ENCODE peak calls at places on chromosomes 6 and 20, in four cellular contexts. B, J, Z and L are unnamed samples.

GRCh38 chr6:39218868-39219567 is 10.3 kb downstream of the KCNK5 start:
- DNase-seq in Z (no peak), J (no peak), B (no peak), L (no peak)

GRCh38 chr6:113909224-113909856 is 52.2 kb downstream of the MARCKS start:
- DNase-seq in Z (peak; percentile 89), B (no peak), J (peak; percentile 45), L (peak; percentile 65)

GRCh38 chr6:144753023-144753705 is 468.0 kb downstream of the UTRN start:
- DNase-seq in B (no peak), Z (no peak), J (no peak), L (no peak)

GRCh38 chr6:170100046-170100445 is 190.8 kb downstream of the DLL1 start:
- DNase-seq in Z (no peak), J (no peak), B (no peak), L (no peak)

GRCh38 chr20:32382102-32382950 is 24.2 kb downstream of the ASXL1 start:
- DNase-seq in Z (no peak), B (no peak), J (no peak), L (no peak)

GRCh38 chr6:155770313-155770712 is 314.7 kb upstream of the NOX3 start:
- DNase-seq in B (no peak), Z (no peak), J (no peak), L (no peak)

GRCh38 chr6:159844737-159845645 is 44.9 kb downstream of the PNLDC1 start:
- DNase-seq in Z (no peak), B (no peak), J (no peak), L (no peak)

GRCh38 chr6:21935142-21935541 is 341.6 kb downstream of the SOX4 start:
- DNase-seq in Z (no peak), J (no peak), B (no peak), L (no peak)

GRCh38 chr6:158445426-158446085 is 114.3 kb upstream of the TMEM181 start:
- DNase-seq in Z (no peak), B (no peak), J (no peak), L (no peak)

GRCh38 chr6:56490994-56491393 is 151.7 kb downstream of the DST start:
- DNase-seq in J (no peak), B (no peak), Z (no peak), L (peak; percentile 40)

GRCh38 chr20:19205999-19206398 is 6.4 kb upstream of the SLC24A3 start:
- DNase-seq in J (no peak), Z (peak; percentile 89), B (peak; percentile 72), L (peak; percentile 21)

GRCh38 chr6:97958143-97958542 is 675.1 kb upstream of the MMS22L start:
- DNase-seq in J (no peak), B (peak; percentile 17), Z (peak; percentile 47), L (no peak)

GRCh38 chr6:10528170-10528981 is 7.2 kb downstream of the GCNT2 start:
- DNase-seq in J (no peak), B (no peak), Z (no peak), L (no peak)

GRCh38 chr6:16079354-16079753 is 49.5 kb upstream of the MYLIP start:
- DNase-seq in B (no peak), Z (no peak), J (no peak), L (no peak)

GRCh38 chr6:7058250-7058923 is 49.4 kb upstream of the RREB1 start:
- DNase-seq in B (no peak), J (peak; percentile 87), Z (no peak), L (peak; percentile 96)

GRCh38 chr6:111701146-111701545 is 95.5 kb upstream of the TRAF3IP2 start:
- DNase-seq in Z (no peak), J (no peak), B (no peak), L (no peak)

GRCh38 chr6:145733770-145734169 is 1.6 kb downstream of the EPM2A start:
- DNase-seq in Z (no peak), J (no peak), B (no peak), L (no peak)

GRCh38 chr6:89475634-89476033 is 42.7 kb downstream of the ANKRD6 start:
- DNase-seq in J (no peak), B (no peak), Z (no peak), L (no peak)

GRCh38 chr6:94088870-94089269 is 669.5 kb upstream of the EPHA7 start:
- DNase-seq in B (no peak), Z (no peak), J (no peak), L (no peak)

GRCh38 chr6:161626132-161626676 is 352.3 kb upstream of the AGPAT4 start:
- DNase-seq in B (no peak), J (no peak), Z (no peak), L (no peak)

GRCh38 chr6:78607188-78607587 is 260.2 kb upstream of the IRAK1BP1 start:
- DNase-seq in J (no peak), B (no peak), Z (no peak), L (peak; percentile 18)

GRCh38 chr20:36847009-36847709 is 28.8 kb upstream of the TLDC2 start:
- DNase-seq in Z (no peak), J (no peak), B (peak; percentile 83), L (peak; percentile 92)

GRCh38 chr6:41591859-41592502 is 45.8 kb downstream of the FOXP4 start:
- DNase-seq in Z (peak; percentile 81), B (peak; percentile 64), J (no peak), L (peak; percentile 38)

GRCh38 chr20:5168582-5169396 is 42.0 kb downstream of the CDS2 start:
- DNase-seq in B (no peak), J (no peak), Z (peak; percentile 52), L (peak; percentile 27)

GRCh38 chr20:37353285-37353849 is 7.4 kb downstream of the SRC start:
- DNase-seq in J (no peak), B (no peak), Z (no peak), L (no peak)

GRCh38 chr6:52388790-52389189 is 26.8 kb downstream of the PAQR8 start:
- DNase-seq in B (no peak), J (no peak), Z (no peak), L (no peak)

GRCh38 chr6:94394822-94395221 is 975.5 kb upstream of the EPHA7 start:
- DNase-seq in Z (no peak), J (no peak), B (no peak), L (no peak)

DNA sequence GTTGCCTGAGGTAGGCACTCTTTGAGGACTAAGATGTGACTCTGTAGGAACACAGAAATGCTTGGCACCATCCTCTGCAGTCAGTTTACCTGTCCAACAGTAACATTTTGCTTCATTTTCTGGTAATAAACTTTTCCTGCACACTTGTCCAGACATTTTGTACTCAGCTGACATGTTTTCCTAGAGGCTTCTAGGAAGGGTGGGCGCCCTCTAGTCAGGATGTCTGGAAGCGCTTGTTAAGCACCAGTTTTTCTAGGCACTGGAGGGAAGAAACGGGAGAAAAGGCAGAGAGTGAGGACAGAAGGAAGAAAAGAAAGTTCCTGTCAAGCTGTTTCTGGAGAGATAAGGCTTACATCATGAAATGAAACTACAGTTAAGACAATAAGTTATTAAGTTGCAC is 42.5 kb upstream of the TNFRSF21 start:
- DNase-seq in Z (peak; percentile 53), J (no peak), B (no peak), L (no peak)
- TF ChIP-seq CTCF in Z (peak; percentile 71), J (no peak), B (no peak), L (no peak)

DNA sequence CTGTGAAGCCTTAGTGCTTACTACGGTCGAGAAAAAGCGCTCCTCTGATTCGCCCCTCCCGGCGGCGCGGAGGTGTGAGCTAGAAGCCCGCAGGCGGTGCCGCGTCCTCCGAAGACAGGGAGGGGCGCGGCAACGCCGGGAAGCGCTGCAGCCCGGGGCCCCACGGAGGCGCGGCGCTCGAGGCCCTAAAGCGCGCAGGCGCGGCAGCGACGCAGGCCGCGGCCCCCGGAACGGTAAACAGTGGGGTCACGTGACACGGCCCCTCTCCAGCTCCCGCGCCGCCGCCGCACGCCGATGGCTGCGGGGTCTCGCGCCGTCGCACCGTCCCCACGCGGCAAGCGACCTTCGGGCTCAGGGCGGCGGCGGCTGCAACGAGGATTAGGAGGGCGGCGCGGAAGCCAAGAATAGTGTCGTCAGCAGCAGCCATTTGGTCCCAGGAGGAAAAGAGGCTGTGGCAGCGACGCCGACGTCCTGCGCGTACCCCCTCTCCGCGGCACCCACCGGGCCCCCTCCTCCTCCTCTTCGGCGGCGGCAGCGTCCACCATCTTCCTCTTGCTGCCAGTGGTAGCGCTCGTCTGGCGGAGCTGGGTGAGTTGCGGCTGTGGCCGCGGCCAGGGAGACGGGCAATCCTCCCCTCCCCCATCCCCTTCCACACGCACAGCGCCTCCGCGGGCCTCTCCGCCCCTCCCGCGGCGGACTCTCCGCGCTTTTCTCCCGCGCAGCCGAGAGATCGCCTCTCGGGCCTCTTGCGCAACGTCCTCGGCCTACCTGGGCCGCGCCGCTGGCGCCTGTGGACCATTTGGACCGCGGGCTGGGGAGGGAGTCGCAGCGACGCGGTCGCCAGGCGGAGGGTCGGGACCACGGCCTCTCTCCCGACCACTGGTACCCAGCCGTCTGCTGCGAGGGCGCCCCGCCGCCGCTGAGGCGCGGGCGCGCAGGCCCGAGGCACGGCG is at the start of gene PHF3:
- DNase-seq in B (peak; percentile 91), Z (peak; percentile 95), J (peak; percentile 31), L (peak; percentile 73)
- TF ChIP-seq CTCF in B (peak; percentile 20), Z (no peak), J (peak; percentile 36), L (no peak)

DNA sequence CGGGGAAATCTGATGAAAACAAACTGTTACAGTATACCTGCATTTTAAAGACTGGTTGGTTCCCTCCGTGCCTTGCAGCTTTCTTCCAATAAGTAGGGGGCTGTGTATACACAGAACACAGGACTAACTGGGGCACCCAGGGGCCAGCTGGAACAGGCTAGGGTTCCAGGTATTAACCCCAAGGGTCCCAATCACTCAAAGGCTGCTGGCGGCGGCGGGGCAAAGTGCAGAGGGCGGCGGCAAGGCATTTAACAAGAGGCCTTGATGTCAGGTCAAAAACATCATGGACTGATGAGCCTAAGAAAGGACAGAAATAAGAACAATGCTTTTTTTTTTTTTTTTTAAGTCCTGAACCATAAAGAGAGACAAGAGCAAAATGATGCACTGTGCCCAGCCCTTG is 2.5 kb downstream of the PMEPA1 start:
- DNase-seq in B (no peak), Z (no peak), J (no peak), L (no peak)
- TF ChIP-seq CTCF in B (no peak), Z (no peak), J (no peak), L (no peak)

GRCh38 chr6:96007663-96008062 is 8.1 kb upstream of the FUT9 start:
- DNase-seq in J (no peak), B (no peak), Z (no peak), L (no peak)
- TF ChIP-seq CTCF in J (no peak), B (no peak), Z (no peak), L (no peak)